ENCODE peak calls at places on chromosomes 16 and 17, in eight cellular contexts. One of them, this sample, is unnamed.

GRCh38 chr16:86479419-86479818 is 30.9 kb upstream of the FOXF1 start:
- DNase-seq in adrenal gland: peak; percentile 61
- DNase-seq in astrocyte of the cerebellum: no peak
- DNase-seq in CD8-positive, alpha-beta T cell: no peak
- DNase-seq in pancreas: no peak
- DNase-seq in WERI-Rb-1: no peak
- DNase-seq in mammary epithelial cell: no peak
- DNase-seq in kidney: no peak
- DNase-seq in this sample: no peak

GRCh38 chr17:38751803-38752118 is 780 bp upstream of the PSMB3 start:
- DNase-seq in astrocyte of the cerebellum: peak; percentile 60
- DNase-seq in kidney: peak; percentile 95
- DNase-seq in CD8-positive, alpha-beta T cell: peak; percentile 93
- DNase-seq in adrenal gland: peak; percentile 94
- DNase-seq in WERI-Rb-1: peak; percentile 74
- DNase-seq in mammary epithelial cell: peak; percentile 77
- DNase-seq in pancreas: peak; percentile 71
- DNase-seq in this sample: no peak

GRCh38 chr16:2514333-2515179 is 804 bp downstream of the ATP6V0C start:
- DNase-seq in astrocyte of the cerebellum: no peak
- DNase-seq in adrenal gland: no peak
- DNase-seq in kidney: peak; percentile 86
- DNase-seq in mammary epithelial cell: no peak
- DNase-seq in CD8-positive, alpha-beta T cell: peak; percentile 62
- DNase-seq in WERI-Rb-1: no peak
- DNase-seq in pancreas: no peak
- DNase-seq in this sample: no peak

GRCh38 chr17:40819528-40820125 is 2.8 kb downstream of the KRT10 start:
- DNase-seq in mammary epithelial cell: no peak
- DNase-seq in kidney: no peak
- DNase-seq in adrenal gland: no peak
- DNase-seq in WERI-Rb-1: no peak
- DNase-seq in pancreas: no peak
- DNase-seq in astrocyte of the cerebellum: no peak
- DNase-seq in CD8-positive, alpha-beta T cell: no peak
- DNase-seq in this sample: no peak

GRCh38 chr17:17467720-17468119 is 9.1 kb upstream of the MED9 start:
- DNase-seq in pancreas: no peak
- DNase-seq in WERI-Rb-1: peak; percentile 23
- DNase-seq in astrocyte of the cerebellum: no peak
- DNase-seq in kidney: no peak
- DNase-seq in CD8-positive, alpha-beta T cell: no peak
- DNase-seq in adrenal gland: peak; percentile 89
- DNase-seq in mammary epithelial cell: no peak
- DNase-seq in this sample: no peak

GRCh38 chr17:82793974-82794620 is 42.2 kb downstream of the TBCD start:
- DNase-seq in CD8-positive, alpha-beta T cell: no peak
- DNase-seq in astrocyte of the cerebellum: no peak
- DNase-seq in kidney: no peak
- DNase-seq in adrenal gland: no peak
- DNase-seq in pancreas: no peak
- DNase-seq in mammary epithelial cell: no peak
- DNase-seq in WERI-Rb-1: no peak
- DNase-seq in this sample: no peak

GRCh38 chr17:52604105-52604504 is 445.6 kb upstream of the CA10 start:
- DNase-seq in WERI-Rb-1: no peak
- DNase-seq in CD8-positive, alpha-beta T cell: no peak
- DNase-seq in adrenal gland: no peak
- DNase-seq in astrocyte of the cerebellum: no peak
- DNase-seq in mammary epithelial cell: peak; percentile 3
- DNase-seq in kidney: no peak
- DNase-seq in pancreas: no peak
- DNase-seq in this sample: no peak

GRCh38 chr17:27539152-27539551 is 82.9 kb downstream of the KSR1 start:
- DNase-seq in adrenal gland: no peak
- DNase-seq in astrocyte of the cerebellum: no peak
- DNase-seq in kidney: no peak
- DNase-seq in pancreas: no peak
- DNase-seq in WERI-Rb-1: no peak
- DNase-seq in CD8-positive, alpha-beta T cell: no peak
- DNase-seq in mammary epithelial cell: no peak
- DNase-seq in this sample: no peak

GRCh38 chr16:15613676-15614075 is 29.3 kb downstream of the MARF1 start:
- DNase-seq in mammary epithelial cell: peak; percentile 12
- DNase-seq in kidney: no peak
- DNase-seq in pancreas: no peak
- DNase-seq in astrocyte of the cerebellum: no peak
- DNase-seq in adrenal gland: no peak
- DNase-seq in WERI-Rb-1: no peak
- DNase-seq in CD8-positive, alpha-beta T cell: no peak
- DNase-seq in this sample: no peak

GRCh38 chr16:64406661-64407267 is 715.1 kb downstream of the CDH11 start:
- DNase-seq in WERI-Rb-1: peak; percentile 54
- DNase-seq in kidney: no peak
- DNase-seq in pancreas: no peak
- DNase-seq in adrenal gland: no peak
- DNase-seq in astrocyte of the cerebellum: no peak
- DNase-seq in mammary epithelial cell: no peak
- DNase-seq in CD8-positive, alpha-beta T cell: no peak
- DNase-seq in this sample: no peak

GRCh38 chr17:56815711-56816110 is 18.0 kb downstream of the C17orf67 start:
- DNase-seq in WERI-Rb-1: no peak
- DNase-seq in astrocyte of the cerebellum: no peak
- DNase-seq in adrenal gland: no peak
- DNase-seq in pancreas: no peak
- DNase-seq in CD8-positive, alpha-beta T cell: no peak
- DNase-seq in kidney: no peak
- DNase-seq in mammary epithelial cell: no peak
- DNase-seq in this sample: no peak

GRCh38 chr17:14845562-14846335 is 419.4 kb downstream of the PMP22 start:
- DNase-seq in pancreas: no peak
- DNase-seq in WERI-Rb-1: no peak
- DNase-seq in adrenal gland: no peak
- DNase-seq in astrocyte of the cerebellum: no peak
- DNase-seq in kidney: no peak
- DNase-seq in mammary epithelial cell: peak; percentile 94
- DNase-seq in CD8-positive, alpha-beta T cell: no peak
- DNase-seq in this sample: peak; percentile 35

GRCh38 chr16:16100631-16101030 is 122.7 kb downstream of the ABCC6 start:
- DNase-seq in mammary epithelial cell: no peak
- DNase-seq in kidney: no peak
- DNase-seq in astrocyte of the cerebellum: no peak
- DNase-seq in CD8-positive, alpha-beta T cell: no peak
- DNase-seq in adrenal gland: no peak
- DNase-seq in WERI-Rb-1: no peak
- DNase-seq in pancreas: no peak
- DNase-seq in this sample: no peak

GRCh38 chr17:2954898-2955445 is 108.4 kb downstream of the OR1D5 start:
- DNase-seq in mammary epithelial cell: peak; percentile 98
- DNase-seq in kidney: no peak
- DNase-seq in adrenal gland: peak; percentile 36
- DNase-seq in astrocyte of the cerebellum: peak; percentile 85
- DNase-seq in pancreas: peak; percentile 18
- DNase-seq in WERI-Rb-1: no peak
- DNase-seq in CD8-positive, alpha-beta T cell: no peak
- DNase-seq in this sample: peak; percentile 69

GRCh38 chr17:74262601-74263000 is 11.4 kb upstream of the DNAI2 start:
- DNase-seq in WERI-Rb-1: no peak
- DNase-seq in adrenal gland: no peak
- DNase-seq in astrocyte of the cerebellum: no peak
- DNase-seq in mammary epithelial cell: no peak
- DNase-seq in kidney: no peak
- DNase-seq in pancreas: no peak
- DNase-seq in CD8-positive, alpha-beta T cell: no peak
- DNase-seq in this sample: no peak

GRCh38 chr16:69798466-69798865 is 36.3 kb downstream of the WWP2 start:
- DNase-seq in pancreas: no peak
- DNase-seq in astrocyte of the cerebellum: no peak
- DNase-seq in adrenal gland: peak; percentile 71
- DNase-seq in WERI-Rb-1: no peak
- DNase-seq in mammary epithelial cell: no peak
- DNase-seq in CD8-positive, alpha-beta T cell: no peak
- DNase-seq in kidney: no peak
- DNase-seq in this sample: no peak
- TF ChIP-seq CTCF in pancreas: no peak
- TF ChIP-seq CTCF in astrocyte of the cerebellum: peak; percentile 57
- TF ChIP-seq CTCF in adrenal gland: no peak
- TF ChIP-seq CTCF in WERI-Rb-1: peak; percentile 21
- TF ChIP-seq CTCF in mammary epithelial cell: no peak
- TF ChIP-seq CTCF in CD8-positive, alpha-beta T cell: no peak
- TF ChIP-seq CTCF in kidney: no peak
- TF ChIP-seq CTCF in this sample: peak; percentile 36

GRCh38 chr16:31182391-31182790 is 2.5 kb downstream of the FUS start:
- DNase-seq in CD8-positive, alpha-beta T cell: no peak
- DNase-seq in mammary epithelial cell: no peak
- DNase-seq in astrocyte of the cerebellum: no peak
- DNase-seq in pancreas: no peak
- DNase-seq in adrenal gland: no peak
- DNase-seq in WERI-Rb-1: no peak
- DNase-seq in kidney: no peak
- DNase-seq in this sample: no peak
- H3K4me3 ChIP-seq in CD8-positive, alpha-beta T cell: peak overlapping the region; percentile 80
- H3K4me3 ChIP-seq in mammary epithelial cell: peak overlapping the region; percentile 62
- H3K4me3 ChIP-seq in astrocyte of the cerebellum: peak overlapping the region; percentile 94
- H3K4me3 ChIP-seq in pancreas: no peak overlapping the region
- H3K4me3 ChIP-seq in adrenal gland: no peak overlapping the region
- H3K4me3 ChIP-seq in WERI-Rb-1: peak overlapping the region; percentile 74
- H3K4me3 ChIP-seq in kidney: peak overlapping the region; percentile 44
- H3K4me3 ChIP-seq in this sample: peak overlapping the region; percentile 93

DNA sequence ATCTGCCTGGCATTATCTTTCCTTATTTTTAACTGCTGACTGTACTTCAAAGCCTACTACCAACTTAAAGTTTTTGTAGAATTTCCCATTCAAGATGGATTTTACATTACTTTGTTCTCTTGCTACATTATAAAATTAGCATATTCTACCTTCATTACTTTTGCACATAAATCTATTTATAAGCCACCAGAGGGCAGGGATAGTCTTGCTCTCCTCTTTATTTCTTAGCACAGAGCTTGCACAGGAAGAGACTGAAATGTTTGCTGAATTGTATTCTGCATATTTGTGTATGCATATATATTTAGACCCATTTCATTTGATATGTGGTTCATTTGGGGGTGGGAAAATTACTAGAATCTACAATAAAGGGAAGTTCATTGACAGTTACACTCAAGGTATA is 108.0 kb downstream of the SKAP1 start:
- DNase-seq in kidney: no peak
- DNase-seq in mammary epithelial cell: no peak
- DNase-seq in astrocyte of the cerebellum: peak; percentile 4
- DNase-seq in pancreas: no peak
- DNase-seq in adrenal gland: no peak
- DNase-seq in WERI-Rb-1: no peak
- DNase-seq in CD8-positive, alpha-beta T cell: no peak
- DNase-seq in this sample: no peak
- TF ChIP-seq CTCF in kidney: no peak
- TF ChIP-seq CTCF in mammary epithelial cell: no peak
- TF ChIP-seq CTCF in astrocyte of the cerebellum: peak; percentile 24
- TF ChIP-seq CTCF in pancreas: no peak
- TF ChIP-seq CTCF in adrenal gland: no peak
- TF ChIP-seq CTCF in WERI-Rb-1: no peak
- TF ChIP-seq CTCF in CD8-positive, alpha-beta T cell: no peak
- TF ChIP-seq CTCF in this sample: no peak

DNA sequence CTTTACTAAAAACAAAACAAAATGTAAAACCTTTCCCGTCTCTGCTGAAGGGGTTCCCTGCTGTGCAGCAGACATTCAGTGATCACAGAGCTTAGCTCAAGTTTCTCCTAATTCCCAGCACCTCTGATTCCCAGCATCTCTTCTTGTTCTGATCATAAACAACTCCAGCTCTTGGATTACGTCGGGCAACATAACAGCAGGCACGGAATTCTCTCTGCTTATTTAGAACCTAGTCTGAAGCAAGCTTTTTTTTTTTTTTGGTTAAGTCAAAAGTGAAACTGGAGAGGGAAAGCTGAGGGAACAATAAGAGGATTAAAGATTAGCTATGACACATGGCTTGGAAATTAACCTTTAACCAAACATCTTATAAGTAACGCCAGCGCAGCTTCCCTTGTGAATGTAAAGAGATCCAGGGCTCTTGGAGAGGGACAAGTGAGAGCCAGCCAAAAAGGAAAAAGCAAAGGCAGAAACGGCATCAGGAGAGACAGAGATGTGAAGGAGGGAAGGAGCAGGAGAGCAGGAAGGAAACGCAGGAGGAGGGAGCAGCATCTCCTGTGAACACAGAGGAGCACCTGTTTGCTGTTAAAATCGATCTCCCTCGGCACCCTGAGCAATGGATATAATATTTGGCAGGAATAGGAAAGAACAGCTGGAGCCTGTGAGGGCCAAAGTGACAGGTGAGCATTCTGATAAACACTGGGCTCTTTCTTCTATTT is at the start of gene BCO1:
- DNase-seq in astrocyte of the cerebellum: peak; percentile 68
- DNase-seq in adrenal gland: no peak
- DNase-seq in kidney: no peak
- DNase-seq in CD8-positive, alpha-beta T cell: no peak
- DNase-seq in pancreas: peak; percentile 33
- DNase-seq in WERI-Rb-1: peak; percentile 12
- DNase-seq in mammary epithelial cell: peak; percentile 60
- DNase-seq in this sample: peak; percentile 98
- H3K4me3 ChIP-seq in astrocyte of the cerebellum: peak within 1 kb of the TSS; percentile 27
- H3K4me3 ChIP-seq in adrenal gland: no peak within 1 kb of the TSS
- H3K4me3 ChIP-seq in kidney: peak within 1 kb of the TSS; percentile 87
- H3K4me3 ChIP-seq in CD8-positive, alpha-beta T cell: no peak within 1 kb of the TSS
- H3K4me3 ChIP-seq in pancreas: no peak within 1 kb of the TSS
- H3K4me3 ChIP-seq in WERI-Rb-1: no peak within 1 kb of the TSS
- H3K4me3 ChIP-seq in mammary epithelial cell: peak within 1 kb of the TSS; percentile 38
- H3K4me3 ChIP-seq in this sample: peak within 1 kb of the TSS; percentile 9